ENCODE peak calls at places on chromosomes 1 and 21, in four cellular contexts. D, N, F and I are unnamed samples.
A peak's percentile ranks its signal among the peaks of the same experiment; 100 is the strongest.

GRCh38 chr1:181114574-181115366 is 26.3 kb downstream of the IER5 start:
- DNase-seq in D (no peak), F (no peak), N (no peak), I (no peak)

GRCh38 chr1:44293761-44294315 is 61.2 kb downstream of the ERI3 start:
- DNase-seq in F (no peak), D (no peak), N (no peak), I (no peak)

GRCh38 chr1:43839056-43839455 is 94.5 kb upstream of the ARTN start:
- DNase-seq in N (no peak), F (no peak), D (no peak), I (no peak)

GRCh38 chr21:37166733-37167132 is 93.7 kb downstream of the TTC3 start:
- DNase-seq in F (no peak), D (peak; percentile 16), N (no peak), I (peak; percentile 7)

GRCh38 chr1:116990612-116991151 is 10.9 kb upstream of the CD101 start:
- DNase-seq in D (no peak), N (no peak), F (no peak), I (no peak)

GRCh38 chr1:163083690-163084089 is 14.5 kb downstream of the RGS4 start:
- DNase-seq in N (no peak), D (no peak), F (no peak), I (no peak)

GRCh38 chr1:39539252-39539790 is 37.3 kb downstream of the PABPC4 start:
- DNase-seq in D (peak; percentile 86), N (peak; percentile 27), F (peak; percentile 71), I (peak; percentile 25)

GRCh38 chr1:210754931-210755670 is 378.8 kb downstream of the KCNH1 start:
- DNase-seq in N (no peak), F (no peak), D (no peak), I (no peak)

GRCh38 chr1:22673486-22674409 is 20.7 kb downstream of the C1QB start:
- DNase-seq in D (peak; percentile 57), F (peak; percentile 12), N (no peak), I (no peak)

GRCh38 chr1:23756676-23757075 is 13.4 kb downstream of the ELOA start:
- DNase-seq in F (no peak), N (no peak), D (no peak), I (no peak)

GRCh38 chr1:56063461-56063860 is 515.9 kb downstream of the PLPP3 start:
- DNase-seq in N (no peak), F (no peak), D (no peak), I (no peak)

GRCh38 chr1:158005249-158005648 is 11.8 kb downstream of the KIRREL1 start:
- DNase-seq in N (no peak), F (no peak), D (no peak), I (no peak)

GRCh38 chr1:158007180-158007579 is 13.7 kb downstream of the KIRREL1 start:
- DNase-seq in D (no peak), F (no peak), N (no peak), I (no peak)

GRCh38 chr1:158002022-158002629 is 8.7 kb downstream of the KIRREL1 start:
- DNase-seq in N (no peak), D (no peak), F (no peak), I (no peak)

GRCh38 chr1:158002630-158003408 is 9.4 kb downstream of the KIRREL1 start:
- DNase-seq in F (no peak), D (no peak), N (no peak), I (no peak)

DNA sequence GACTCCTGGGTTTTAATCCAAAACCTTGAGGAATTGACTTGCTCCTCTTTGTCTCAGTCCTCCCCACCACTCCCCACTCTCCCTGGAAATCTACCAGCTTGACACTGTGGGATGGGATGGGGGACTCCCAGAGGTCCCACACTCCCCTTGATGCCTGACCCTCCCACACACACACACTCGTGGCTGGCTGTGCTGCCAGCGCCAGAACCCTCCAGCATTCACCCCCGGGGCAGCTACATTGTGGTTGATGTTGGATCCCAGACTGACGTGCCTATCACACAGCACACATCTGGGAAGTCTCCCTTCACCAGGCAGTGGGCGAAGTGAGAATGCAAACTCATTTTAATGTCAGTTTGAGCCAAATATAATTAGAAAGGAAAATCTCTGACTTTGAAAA is 10.0 kb downstream of the KIRREL1 start:
- DNase-seq in D (no peak), N (no peak), F (no peak), I (no peak)
- TF ChIP-seq TAF1 in D (no peak), N (no peak), F (no peak), I (no peak)

DNA sequence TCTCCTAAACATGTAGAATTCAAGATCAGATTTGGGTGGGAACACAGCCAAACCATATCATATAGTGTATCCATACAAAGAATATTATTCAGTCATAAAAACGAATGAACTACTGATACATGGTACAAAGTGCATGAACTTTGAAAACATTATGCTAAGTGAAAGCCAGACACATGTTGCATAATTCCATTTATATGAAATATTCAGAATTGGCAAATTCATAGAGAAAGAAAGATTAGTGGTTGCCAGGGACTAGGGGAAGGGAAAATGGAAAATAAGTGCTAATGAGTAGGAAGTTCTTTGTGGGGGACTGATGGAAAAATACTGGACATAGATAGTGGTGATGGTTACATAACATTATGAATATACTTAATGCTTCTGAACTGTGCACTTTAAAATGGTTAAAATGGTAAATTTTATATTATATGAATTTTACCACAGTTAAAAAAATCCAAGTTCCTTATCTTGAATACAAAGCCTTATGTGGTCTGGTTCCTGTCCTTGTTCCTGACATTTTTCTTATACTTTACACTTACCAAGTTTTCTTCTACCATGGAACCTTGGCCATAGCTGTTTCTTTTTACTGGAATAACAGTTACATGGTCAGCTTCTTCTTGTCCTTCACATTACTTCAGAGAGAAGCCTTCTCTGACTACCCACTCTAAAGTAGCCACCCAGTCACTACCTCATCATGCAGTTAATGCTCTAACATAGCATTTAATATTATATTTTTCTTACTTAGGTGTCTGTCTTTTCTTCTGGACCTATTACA is 64.0 kb downstream of the CCDC18 start:
- DNase-seq in N (no peak), F (no peak), D (no peak), I (no peak)
- TF ChIP-seq BRCA1 in N (no peak), F (no peak), D (no peak), I (no peak)

GRCh38 chr1:108011295-108011694 is 46.3 kb upstream of the VAV3 start:
- DNase-seq in F (no peak), N (no peak), D (no peak), I (no peak)
- TF ChIP-seq TAF1 in F (no peak), N (no peak), D (no peak), I (no peak)

GRCh38 chr1:212285685-212286436 is 651 bp downstream of the PPP2R5A start:
- DNase-seq in F (no peak), D (peak; percentile 70), N (no peak), I (peak; percentile 78)

GRCh38 chr1:212284744-212285684 is at the start of gene PPP2R5A:
- DNase-seq in F (peak; percentile 97), N (peak; percentile 97), D (peak; percentile 99), I (peak; percentile 93)

GRCh38 chr1:212281589-212281988 is 3.6 kb upstream of the PPP2R5A start:
- DNase-seq in N (no peak), F (no peak), D (no peak), I (no peak)

GRCh38 chr1:212284332-212284743 is 872 bp upstream of the PPP2R5A start:
- DNase-seq in N (no peak), F (no peak), D (no peak), I (no peak)

GRCh38 chr1:212283741-212284140 is 1.5 kb upstream of the PPP2R5A start:
- DNase-seq in F (no peak), D (no peak), N (no peak), I (no peak)
- TF ChIP-seq BRCA1 in F (no peak), D (no peak), N (no peak), I (no peak)

GRCh38 chr1:87980494-87980893 is 651.8 kb downstream of the LMO4 start:
- DNase-seq in F (no peak), N (no peak), D (no peak), I (no peak)
- TF ChIP-seq TAF1 in F (no peak), N (no peak), D (no peak), I (no peak)